ENCODE peak calls at places on chromosome 4, in eight cellular contexts. Y is cardiac muscle cell, U is activated T-helper 1 cell treated with Interleukin-2 at 50 U/mL for 16 hours, D is T-helper 2 cell, I is adrenal gland, H is Peyer's patch, Z is AG04449, W is activated T-cell treated with anti-CD3 and anti-CD28 coated beads for 1 hour. F is an unnamed sample.

GRCh38 chr4:56741595-56741994 is 60.5 kb upstream of the HOPX start:
- DNase-seq in D (no peak), U (no peak), H (no peak), W (no peak), Y (no peak), Z (no peak), I (no peak), F (no peak)

GRCh38 chr4:17111959-17112659 is 213.7 kb upstream of the LDB2 start:
- DNase-seq in H (no peak), Z (no peak), I (peak), U (no peak), Y (peak), W (no peak), D (no peak), F (no peak)

GRCh38 chr4:71206763-71207162 is 132.1 kb upstream of the SLC4A4 start:
- DNase-seq in W (no peak), Y (no peak), D (no peak), I (no peak), H (no peak), U (no peak), Z (no peak), F (no peak)

GRCh38 chr4:54027311-54027710 is 37.1 kb downstream of the CHIC2 start:
- DNase-seq in W (no peak), Z (no peak), I (no peak), Y (no peak), U (no peak), H (no peak), D (no peak), F (no peak)

GRCh38 chr4:165384608-165385007 is 5.8 kb downstream of the CPE start:
- DNase-seq in U (no peak), Z (no peak), W (no peak), H (no peak), D (no peak), I (no peak), Y (peak), F (no peak)

GRCh38 chr4:15562114-15562513 is 92.4 kb downstream of the CC2D2A start:
- DNase-seq in W (no peak), I (no peak), D (no peak), Z (no peak), H (no peak), U (no peak), Y (no peak), F (no peak)

GRCh38 chr4:38930199-38930598 is 62.6 kb downstream of the FAM114A1 start:
- DNase-seq in U (no peak), I (no peak), D (no peak), W (no peak), Y (no peak), Z (no peak), H (no peak), F (no peak)

GRCh38 chr4:74455361-74456055 is 10.6 kb downstream of the AREG start:
- DNase-seq in D (no peak), Z (no peak), H (no peak), Y (peak), U (no peak), I (no peak), W (no peak), F (no peak)

GRCh38 chr4:87589531-87589930 is 18.8 kb upstream of the DSPP start:
- DNase-seq in Z (peak), W (no peak), D (no peak), U (no peak), H (no peak), Y (peak), I (peak), F (peak)

GRCh38 chr4:2441393-2442174 is 22.8 kb downstream of the CFAP99 start:
- DNase-seq in H (peak), I (peak), W (peak), Z (no peak), D (peak), U (peak), Y (peak), F (no peak)

GRCh38 chr4:168097161-168097560 is 4.8 kb downstream of the ANXA10 start:
- DNase-seq in I (no peak), D (no peak), Z (no peak), H (no peak), U (no peak), W (no peak), Y (no peak), F (no peak)

F was measured in GM04503.